ENCODE peak calls at places on chromosomes 3 and 15, in seven cellular contexts. One of them, this sample, is unnamed.

GRCh38 chr15:70806992-70807712 is 43.8 kb upstream of the UACA start:
- DNase-seq in GM23338: no peak
- DNase-seq in right lobe of liver: peak
- DNase-seq in coronary artery: no peak
- DNase-seq in cardiac fibroblast: peak
- DNase-seq in fibroblast of mammary gland: peak
- DNase-seq in kidney epithelial cell: no peak
- DNase-seq in this sample: no peak

GRCh38 chr15:73983211-73983727 is 8.8 kb downstream of the STOML1 start:
- DNase-seq in kidney epithelial cell: no peak
- DNase-seq in right lobe of liver: no peak
- DNase-seq in cardiac fibroblast: peak
- DNase-seq in coronary artery: no peak
- DNase-seq in GM23338: no peak
- DNase-seq in fibroblast of mammary gland: peak
- DNase-seq in this sample: no peak

GRCh38 chr15:36696191-36696590 is 116.8 kb downstream of the CDIN1 start:
- DNase-seq in cardiac fibroblast: peak
- DNase-seq in GM23338: no peak
- DNase-seq in kidney epithelial cell: no peak
- DNase-seq in right lobe of liver: no peak
- DNase-seq in fibroblast of mammary gland: no peak
- DNase-seq in coronary artery: no peak
- DNase-seq in this sample: no peak

GRCh38 chr15:44719293-44719999 is 8.1 kb downstream of the B2M start:
- DNase-seq in GM23338: peak
- DNase-seq in right lobe of liver: no peak
- DNase-seq in kidney epithelial cell: no peak
- DNase-seq in cardiac fibroblast: peak
- DNase-seq in coronary artery: no peak
- DNase-seq in fibroblast of mammary gland: peak
- DNase-seq in this sample: peak

GRCh38 chr3:133374706-133375105 is 25.1 kb upstream of the BFSP2 start:
- DNase-seq in cardiac fibroblast: peak
- DNase-seq in kidney epithelial cell: no peak
- DNase-seq in GM23338: no peak
- DNase-seq in coronary artery: no peak
- DNase-seq in right lobe of liver: no peak
- DNase-seq in fibroblast of mammary gland: no peak
- DNase-seq in this sample: no peak

GRCh38 chr15:90994059-90994416 is 297 bp downstream of the PRC1 start:
- DNase-seq in cardiac fibroblast: no peak
- DNase-seq in kidney epithelial cell: no peak
- DNase-seq in coronary artery: no peak
- DNase-seq in right lobe of liver: peak
- DNase-seq in fibroblast of mammary gland: no peak
- DNase-seq in GM23338: peak
- DNase-seq in this sample: peak

GRCh38 chr3:16516695-16517481 is 3.4 kb upstream of the RFTN1 start:
- DNase-seq in cardiac fibroblast: peak
- DNase-seq in kidney epithelial cell: peak
- DNase-seq in fibroblast of mammary gland: peak
- DNase-seq in coronary artery: peak
- DNase-seq in GM23338: peak
- DNase-seq in right lobe of liver: no peak
- DNase-seq in this sample: peak

GRCh38 chr3:131526801-131527347 is 24.1 kb upstream of the MRPL3 start:
- DNase-seq in GM23338: peak
- DNase-seq in fibroblast of mammary gland: peak
- DNase-seq in cardiac fibroblast: peak
- DNase-seq in right lobe of liver: peak
- DNase-seq in coronary artery: no peak
- DNase-seq in kidney epithelial cell: no peak
- DNase-seq in this sample: peak

GRCh38 chr15:66670698-66671580 is 31.1 kb upstream of the SMAD6 start:
- DNase-seq in kidney epithelial cell: no peak
- DNase-seq in fibroblast of mammary gland: no peak
- DNase-seq in cardiac fibroblast: no peak
- DNase-seq in GM23338: peak
- DNase-seq in right lobe of liver: no peak
- DNase-seq in coronary artery: no peak
- DNase-seq in this sample: no peak

GRCh38 chr3:57164606-57165573 is at the start of gene IL17RD:
- DNase-seq in fibroblast of mammary gland: peak
- DNase-seq in right lobe of liver: peak
- DNase-seq in kidney epithelial cell: no peak
- DNase-seq in GM23338: peak
- DNase-seq in cardiac fibroblast: peak
- DNase-seq in coronary artery: no peak
- DNase-seq in this sample: peak

GRCh38 chr15:44535509-44536297 is 1.2 kb upstream of the EIF3J start:
- DNase-seq in fibroblast of mammary gland: no peak
- DNase-seq in right lobe of liver: peak
- DNase-seq in cardiac fibroblast: no peak
- DNase-seq in coronary artery: no peak
- DNase-seq in GM23338: peak
- DNase-seq in kidney epithelial cell: no peak
- DNase-seq in this sample: no peak

GRCh38 chr3:82020282-82020681 is 258.8 kb upstream of the GBE1 start:
- DNase-seq in right lobe of liver: no peak
- DNase-seq in coronary artery: no peak
- DNase-seq in GM23338: no peak
- DNase-seq in cardiac fibroblast: no peak
- DNase-seq in fibroblast of mammary gland: no peak
- DNase-seq in kidney epithelial cell: no peak
- DNase-seq in this sample: no peak

GRCh38 chr15:69390575-69390974 is 23.6 kb upstream of the KIF23 start:
- DNase-seq in cardiac fibroblast: peak
- DNase-seq in GM23338: no peak
- DNase-seq in kidney epithelial cell: peak
- DNase-seq in right lobe of liver: no peak
- DNase-seq in fibroblast of mammary gland: peak
- DNase-seq in coronary artery: no peak
- DNase-seq in this sample: no peak

GRCh38 chr15:98395974-98396627 is 252.2 kb upstream of the IGF1R start:
- DNase-seq in cardiac fibroblast: no peak
- DNase-seq in fibroblast of mammary gland: no peak
- DNase-seq in kidney epithelial cell: peak
- DNase-seq in coronary artery: peak
- DNase-seq in right lobe of liver: no peak
- DNase-seq in GM23338: no peak
- DNase-seq in this sample: no peak

GRCh38 chr3:100059472-100059871 is 54.8 kb downstream of the FILIP1L start:
- DNase-seq in kidney epithelial cell: no peak
- DNase-seq in coronary artery: no peak
- DNase-seq in cardiac fibroblast: no peak
- DNase-seq in GM23338: no peak
- DNase-seq in right lobe of liver: no peak
- DNase-seq in fibroblast of mammary gland: no peak
- DNase-seq in this sample: no peak

DNA sequence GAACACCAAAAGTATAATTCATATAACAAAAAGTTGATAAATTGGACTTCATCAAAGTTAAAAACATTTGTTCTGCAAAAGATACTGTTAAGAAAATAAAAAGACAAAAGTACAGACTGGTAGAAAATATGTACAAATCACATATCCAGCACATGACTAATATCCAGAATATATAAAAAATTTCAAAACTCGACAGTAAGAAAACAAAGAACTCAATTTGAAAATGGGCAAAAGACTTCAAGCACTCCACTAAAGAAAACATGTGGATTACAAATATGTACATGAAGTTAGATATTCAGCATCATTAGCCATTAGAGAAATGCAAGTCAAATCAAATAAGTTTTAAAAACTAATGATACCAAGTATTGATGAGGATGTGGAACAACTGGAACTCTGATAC is 6.7 kb downstream of the GK5 start:
- DNase-seq in kidney epithelial cell: no peak
- DNase-seq in fibroblast of mammary gland: peak
- DNase-seq in coronary artery: no peak
- DNase-seq in cardiac fibroblast: no peak
- DNase-seq in GM23338: no peak
- DNase-seq in right lobe of liver: no peak
- DNase-seq in this sample: no peak
- TF ChIP-seq CTCF in kidney epithelial cell: no peak
- TF ChIP-seq CTCF in fibroblast of mammary gland: no peak
- TF ChIP-seq CTCF in coronary artery: no peak
- TF ChIP-seq CTCF in cardiac fibroblast: no peak
- TF ChIP-seq CTCF in GM23338: no peak
- TF ChIP-seq CTCF in right lobe of liver: no peak
- TF ChIP-seq CTCF in this sample: no peak

GRCh38 chr3:112730210-112730609 is 89.3 kb upstream of the CCDC80 start:
- DNase-seq in fibroblast of mammary gland: peak
- DNase-seq in kidney epithelial cell: no peak
- DNase-seq in right lobe of liver: no peak
- DNase-seq in cardiac fibroblast: peak
- DNase-seq in coronary artery: no peak
- DNase-seq in GM23338: no peak
- DNase-seq in this sample: no peak
- TF ChIP-seq CTCF in fibroblast of mammary gland: peak
- TF ChIP-seq CTCF in kidney epithelial cell: no peak
- TF ChIP-seq CTCF in right lobe of liver: no peak
- TF ChIP-seq CTCF in cardiac fibroblast: peak
- TF ChIP-seq CTCF in coronary artery: no peak
- TF ChIP-seq CTCF in GM23338: no peak
- TF ChIP-seq CTCF in this sample: no peak

DNA sequence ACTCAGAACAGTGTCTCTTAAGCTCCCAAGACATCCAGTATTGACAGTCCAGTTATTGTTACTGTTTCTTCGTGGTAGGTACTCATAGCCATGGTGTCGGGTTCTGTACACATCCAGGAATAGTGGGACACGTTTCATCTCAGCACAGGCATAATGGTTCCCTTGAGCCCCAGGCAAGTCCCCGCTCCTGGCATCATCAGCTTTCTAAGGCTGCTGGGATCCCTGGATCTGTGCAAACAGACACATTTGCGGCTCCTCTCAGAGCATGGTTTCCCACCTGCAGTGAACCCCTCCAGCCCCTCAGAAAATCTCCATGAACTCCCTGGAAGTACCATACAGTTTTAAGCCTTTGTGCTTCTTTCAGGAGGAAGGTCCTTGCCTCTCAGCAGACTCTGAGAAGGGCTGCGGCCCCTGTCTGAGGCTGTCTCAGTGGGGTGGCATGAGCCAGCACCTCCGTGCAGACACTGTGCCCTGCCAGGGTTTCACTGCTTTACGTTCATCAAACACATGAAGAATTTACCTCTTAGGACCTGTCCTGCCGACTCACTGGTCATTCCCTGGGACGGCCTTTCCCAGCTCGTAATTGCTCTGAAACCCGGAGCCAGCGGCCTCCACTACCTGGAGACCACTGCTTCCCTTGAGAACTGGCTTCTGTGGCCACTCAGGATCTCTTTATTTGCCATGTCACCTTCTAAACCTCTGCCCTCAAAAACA is 124.9 kb downstream of the LRRK1 start:
- DNase-seq in kidney epithelial cell: no peak
- DNase-seq in cardiac fibroblast: no peak
- DNase-seq in fibroblast of mammary gland: no peak
- DNase-seq in coronary artery: peak
- DNase-seq in right lobe of liver: no peak
- DNase-seq in GM23338: no peak
- DNase-seq in this sample: no peak
- TF ChIP-seq CTCF in kidney epithelial cell: no peak
- TF ChIP-seq CTCF in cardiac fibroblast: no peak
- TF ChIP-seq CTCF in fibroblast of mammary gland: no peak
- TF ChIP-seq CTCF in coronary artery: no peak
- TF ChIP-seq CTCF in right lobe of liver: no peak
- TF ChIP-seq CTCF in GM23338: no peak
- TF ChIP-seq CTCF in this sample: no peak

DNA sequence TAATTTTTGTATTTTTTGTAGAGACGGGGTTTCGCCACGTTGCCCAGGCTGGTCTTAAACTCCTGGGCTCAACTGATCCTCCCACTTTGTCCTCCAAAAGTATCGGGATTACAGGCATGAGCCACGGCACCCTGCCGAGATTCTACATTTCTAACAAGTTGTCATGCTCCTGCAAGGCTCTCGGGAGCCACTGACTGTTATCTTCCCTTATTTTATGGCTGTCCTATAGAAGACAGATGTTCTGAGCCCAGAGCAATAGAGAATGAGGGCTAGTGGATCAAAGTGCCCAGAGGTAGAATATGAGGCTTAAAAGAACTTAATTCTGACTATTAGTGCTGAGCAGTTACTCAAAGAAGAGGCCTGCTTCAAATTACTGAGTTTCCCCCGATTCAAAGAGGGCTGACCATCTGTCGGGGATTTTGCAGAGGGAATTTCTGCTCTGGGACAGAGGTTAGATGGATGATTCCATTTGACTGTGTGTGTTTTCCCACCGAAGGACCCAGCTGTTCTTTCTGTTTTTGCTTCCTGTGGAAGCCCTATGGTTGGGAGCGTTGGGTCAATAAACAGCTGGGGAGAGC is 39.5 kb downstream of the ITPR1 start:
- DNase-seq in kidney epithelial cell: no peak
- DNase-seq in cardiac fibroblast: no peak
- DNase-seq in coronary artery: no peak
- DNase-seq in GM23338: no peak
- DNase-seq in right lobe of liver: no peak
- DNase-seq in fibroblast of mammary gland: no peak
- DNase-seq in this sample: no peak
- TF ChIP-seq CTCF in kidney epithelial cell: no peak
- TF ChIP-seq CTCF in cardiac fibroblast: no peak
- TF ChIP-seq CTCF in coronary artery: no peak
- TF ChIP-seq CTCF in GM23338: no peak
- TF ChIP-seq CTCF in right lobe of liver: no peak
- TF ChIP-seq CTCF in fibroblast of mammary gland: no peak
- TF ChIP-seq CTCF in this sample: no peak

DNA sequence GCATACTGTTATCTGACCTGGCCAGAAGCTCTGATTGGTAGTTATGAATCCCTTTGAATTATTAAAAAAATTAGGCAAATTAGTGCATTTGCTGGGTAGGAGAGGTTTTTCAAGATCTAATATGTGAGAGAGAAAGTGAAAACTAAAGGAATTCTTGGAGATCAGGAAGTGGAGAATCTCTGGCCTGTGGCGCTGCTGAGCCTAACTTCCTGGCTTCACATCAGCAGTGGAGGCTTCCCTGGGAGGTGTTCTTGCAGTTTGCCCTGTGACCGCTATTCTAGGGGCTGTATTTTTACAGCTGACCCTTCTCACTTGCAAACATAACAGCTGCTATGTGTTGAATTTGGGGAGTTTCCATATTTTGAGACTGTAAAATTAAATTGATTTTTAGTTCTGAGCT is 166.4 kb downstream of the ATG7 start:
- DNase-seq in kidney epithelial cell: no peak
- DNase-seq in coronary artery: no peak
- DNase-seq in cardiac fibroblast: peak
- DNase-seq in fibroblast of mammary gland: peak
- DNase-seq in GM23338: no peak
- DNase-seq in right lobe of liver: no peak
- DNase-seq in this sample: no peak
- TF ChIP-seq CTCF in kidney epithelial cell: no peak
- TF ChIP-seq CTCF in coronary artery: no peak
- TF ChIP-seq CTCF in cardiac fibroblast: peak
- TF ChIP-seq CTCF in fibroblast of mammary gland: peak
- TF ChIP-seq CTCF in GM23338: no peak
- TF ChIP-seq CTCF in right lobe of liver: no peak
- TF ChIP-seq CTCF in this sample: no peak

GRCh38 chr3:8755564-8756237 is 13.7 kb downstream of the OXTR start:
- DNase-seq in GM23338: peak
- DNase-seq in right lobe of liver: no peak
- DNase-seq in coronary artery: no peak
- DNase-seq in fibroblast of mammary gland: no peak
- DNase-seq in cardiac fibroblast: no peak
- DNase-seq in kidney epithelial cell: no peak
- DNase-seq in this sample: no peak
- TF ChIP-seq CTCF in GM23338: peak
- TF ChIP-seq CTCF in right lobe of liver: no peak
- TF ChIP-seq CTCF in coronary artery: no peak
- TF ChIP-seq CTCF in fibroblast of mammary gland: peak
- TF ChIP-seq CTCF in cardiac fibroblast: peak
- TF ChIP-seq CTCF in kidney epithelial cell: peak
- TF ChIP-seq CTCF in this sample: no peak

GRCh38 chr3:13500133-13500885 is 20.2 kb downstream of the HDAC11 start:
- DNase-seq in kidney epithelial cell: no peak
- DNase-seq in right lobe of liver: no peak
- DNase-seq in GM23338: peak
- DNase-seq in cardiac fibroblast: peak
- DNase-seq in coronary artery: no peak
- DNase-seq in fibroblast of mammary gland: no peak
- DNase-seq in this sample: peak
- TF ChIP-seq CTCF in kidney epithelial cell: peak
- TF ChIP-seq CTCF in right lobe of liver: peak
- TF ChIP-seq CTCF in GM23338: peak
- TF ChIP-seq CTCF in cardiac fibroblast: peak
- TF ChIP-seq CTCF in coronary artery: no peak
- TF ChIP-seq CTCF in fibroblast of mammary gland: peak
- TF ChIP-seq CTCF in this sample: peak